ENCODE peak calls at places on chromosomes 3 and 15, in six cellular contexts. C, Q, S, O, A and B are unnamed samples.

GRCh38 chr3:49339593-49339946 is 283 bp downstream of the USP4 start:
- DNase-seq in O (no peak), C (no peak), S (no peak), A (no peak), Q (peak), B (no peak)

GRCh38 chr3:188416041-188416440 is 262.1 kb downstream of the LPP start:
- DNase-seq in A (no peak), Q (no peak), O (no peak), S (no peak), C (peak), B (no peak)

GRCh38 chr3:169628567-169628966 is 34.9 kb downstream of the MECOM start:
- DNase-seq in C (no peak), Q (no peak), O (no peak), A (peak), S (no peak), B (no peak)

GRCh38 chr3:152269423-152270144 is 855 bp downstream of the MBNL1 start:
- DNase-seq in A (peak), O (peak), C (peak), S (peak), Q (peak), B (no peak)

GRCh38 chr3:133568294-133569014 is 5.0 kb upstream of the CDV3 start:
- DNase-seq in A (peak), O (no peak), Q (no peak), C (peak), S (peak), B (no peak)

GRCh38 chr3:121243208-121243607 is 302.6 kb downstream of the POLQ start:
- DNase-seq in Q (no peak), A (no peak), S (no peak), C (no peak), O (no peak), B (no peak)

GRCh38 chr3:30203301-30203700 is 403.1 kb upstream of the TGFBR2 start:
- DNase-seq in C (peak), Q (no peak), O (no peak), S (no peak), A (no peak), B (no peak)

GRCh38 chr3:64685331-64685799 is 2.4 kb downstream of the ADAMTS9 start:
- DNase-seq in Q (no peak), O (no peak), C (peak), S (no peak), A (peak), B (no peak)

GRCh38 chr3:44125882-44126281 is 115.8 kb upstream of the TOPAZ1 start:
- DNase-seq in C (no peak), O (no peak), S (no peak), A (peak), Q (no peak), B (peak)

GRCh38 chr3:22296641-22297040 is 545.6 kb upstream of the ZNF385D start:
- DNase-seq in O (no peak), S (no peak), Q (no peak), C (no peak), A (peak), B (no peak)

GRCh38 chr3:42216820-42217416 is 49.1 kb downstream of the CCK start:
- DNase-seq in A (no peak), O (no peak), C (peak), S (no peak), Q (no peak), B (no peak)

GRCh38 chr3:50299929-50300680 is 900 bp upstream of the HYAL3 start:
- DNase-seq in O (no peak), C (peak), Q (no peak), S (no peak), A (peak), B (peak)

GRCh38 chr3:42501681-42502428 is 588 bp upstream of the VIPR1 start:
- DNase-seq in S (peak), A (peak), C (peak), Q (peak), O (peak), B (peak)

GRCh38 chr3:174532776-174533175 is 326.4 kb upstream of the NAALADL2 start:
- DNase-seq in A (no peak), O (no peak), Q (no peak), S (no peak), C (no peak), B (no peak)

GRCh38 chr3:174538116-174538515 is 321.0 kb upstream of the NAALADL2 start:
- DNase-seq in Q (peak), A (no peak), S (no peak), O (no peak), C (no peak), B (no peak)

GRCh38 chr3:174533286-174533685 is 325.8 kb upstream of the NAALADL2 start:
- DNase-seq in C (peak), S (no peak), Q (no peak), A (peak), O (no peak), B (no peak)

GRCh38 chr3:174540081-174540480 is 319.1 kb upstream of the NAALADL2 start:
- DNase-seq in A (no peak), S (no peak), C (no peak), Q (peak), O (peak), B (peak)

DNA sequence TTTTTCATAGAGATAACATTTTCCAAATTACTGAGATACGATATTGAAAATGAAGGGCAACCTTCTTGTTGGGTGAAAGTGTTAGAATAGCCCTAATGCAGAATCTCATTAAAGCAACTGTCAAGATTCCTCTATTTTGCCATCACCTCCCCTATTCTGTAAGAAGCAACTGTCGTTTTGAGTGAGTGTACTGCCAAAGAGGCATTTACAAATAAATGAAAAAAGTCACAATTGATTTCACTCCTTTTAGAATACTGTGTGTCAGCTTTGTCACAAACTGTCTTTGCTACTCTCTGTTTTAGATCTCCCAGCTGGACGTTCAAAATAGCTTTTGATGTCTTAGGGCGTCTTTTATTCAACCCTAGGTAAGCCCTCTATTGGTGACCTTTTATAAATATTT is 322.8 kb upstream of the NAALADL2 start:
- DNase-seq in O (no peak), A (no peak), Q (peak), S (no peak), C (no peak), B (no peak)
- H3K27ac ChIP-seq in O (no peak), A (no peak), Q (peak), S (no peak), C (no peak), B (no peak)

GRCh38 chr3:135905058-135905724 is 60.3 kb upstream of the PPP2R3A start:
- DNase-seq in Q (peak), C (peak), A (peak), O (no peak), S (no peak), B (no peak)
- TF ChIP-seq CTCF in Q (peak), C (peak), A (no peak), O (no peak), S (no peak), B (peak)

DNA sequence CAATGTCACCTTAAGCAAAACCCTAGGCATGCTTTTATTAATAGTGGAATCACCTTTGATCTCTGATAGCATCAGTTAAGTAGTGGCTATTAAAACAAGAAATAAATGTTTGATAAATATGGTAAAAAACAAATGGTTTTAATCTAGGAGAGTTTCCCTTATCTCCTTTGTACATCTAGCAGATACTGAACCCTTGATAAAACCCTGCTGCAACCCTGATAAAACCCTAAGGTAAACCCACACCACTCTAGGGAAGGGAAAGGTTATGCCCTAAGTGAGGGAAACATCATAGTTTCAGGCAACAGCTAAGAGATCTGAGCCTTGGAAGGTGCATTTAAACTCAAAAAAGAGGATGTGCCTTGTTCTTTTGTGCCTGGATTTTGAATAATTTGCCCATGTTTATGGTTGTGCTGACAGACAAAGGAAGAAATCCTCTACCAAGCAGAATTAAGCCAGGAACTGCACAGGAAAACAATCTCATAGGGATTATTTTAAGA is 309.7 kb downstream of the FGF12 start:
- DNase-seq in O (no peak), A (no peak), Q (no peak), S (no peak), C (no peak), B (no peak)
- H3K27ac ChIP-seq in O (no peak), A (no peak), Q (no peak), S (no peak), C (no peak), B (peak)

GRCh38 chr15:91445701-91446100 is 345.6 kb downstream of the SV2B start:
- DNase-seq in O (no peak), S (peak), A (no peak), C (peak), Q (no peak), B (no peak)
- TF ChIP-seq CTCF in O (no peak), S (no peak), A (no peak), C (no peak), Q (no peak), B (no peak)

DNA sequence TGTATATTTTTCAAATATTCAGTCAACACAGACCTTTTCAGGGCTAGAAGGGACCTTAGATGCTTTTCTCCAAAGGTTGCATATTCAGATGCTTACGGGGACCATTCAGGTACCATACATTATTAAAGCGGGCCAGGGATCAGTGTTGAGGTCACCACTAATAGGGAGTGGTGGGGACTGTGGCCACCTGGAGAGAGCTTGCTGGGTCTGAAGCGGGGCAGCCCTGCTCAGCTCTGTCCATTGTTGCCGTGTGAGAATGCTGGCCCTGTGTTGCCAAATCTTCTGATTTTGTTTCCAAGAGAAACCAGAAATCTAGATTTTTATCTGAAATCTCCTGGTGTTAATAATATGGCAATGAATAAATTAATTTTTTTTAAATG is 23.7 kb downstream of the ABHD2 start:
- DNase-seq in C (no peak), Q (no peak), S (no peak), O (no peak), A (no peak), B (no peak)
- H3K27ac ChIP-seq in C (no peak), Q (no peak), S (peak), O (peak), A (peak), B (no peak)

GRCh38 chr3:35200056-35200455 is 439.3 kb upstream of the ARPP21 start:
- DNase-seq in S (peak), Q (no peak), C (no peak), A (peak), O (no peak), B (no peak)
- TF ChIP-seq CTCF in S (no peak), Q (no peak), C (no peak), A (no peak), O (no peak), B (no peak)

DNA sequence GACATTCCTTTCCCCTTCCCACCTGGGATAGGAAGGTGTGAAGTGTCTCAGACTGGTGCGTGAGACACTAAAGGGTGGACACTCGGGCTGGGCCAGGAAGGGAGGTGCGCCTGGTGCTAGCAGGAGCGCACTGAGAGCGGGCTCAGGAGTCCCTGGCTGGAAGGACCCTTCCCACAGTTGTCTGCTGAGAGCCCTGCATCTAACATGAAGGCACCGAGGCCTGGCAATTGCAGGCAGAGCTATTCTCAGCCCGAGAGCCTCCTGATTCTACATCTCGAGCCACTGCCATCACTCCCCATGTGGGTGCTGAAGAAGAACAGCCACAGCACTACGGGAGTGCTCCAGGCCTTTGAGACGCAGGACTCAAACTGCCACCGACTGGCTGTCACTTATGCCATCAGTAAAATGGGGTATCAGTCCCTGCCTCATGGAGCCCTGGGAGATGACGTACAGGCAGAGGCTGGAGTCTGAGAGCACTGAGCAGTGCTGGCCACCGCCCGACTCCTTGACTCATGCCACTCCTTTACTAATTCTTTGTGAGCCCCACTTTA is 159.4 kb downstream of the KLF13 start:
- DNase-seq in O (no peak), A (no peak), Q (no peak), C (no peak), S (no peak), B (no peak)
- H3K27ac ChIP-seq in O (no peak), A (no peak), Q (no peak), C (no peak), S (peak), B (no peak)

GRCh38 chr3:26280517-26280916 is 342.1 kb upstream of the LRRC3B start:
- DNase-seq in C (no peak), Q (no peak), S (no peak), O (no peak), A (no peak), B (no peak)
- TF ChIP-seq CTCF in C (no peak), Q (peak), S (no peak), O (peak), A (no peak), B (peak)